ENCODE peak calls at places on chromosomes 11 and 22, in eight cellular contexts. U is uterus; T is SHP77 treated with DMSO at 0.1 percent for 48 hours; V is skeletal muscle cell; B is activated T-cell treated with anti-CD3 and anti-CD28 coated beads for 1 hour; N is stimulated activated CD8-positive, alpha-beta memory T cell treated with anti-CD3 and anti-CD28 coated beads, Interleukin-4, amount 100 ng/mL, for 4 hours; D is BJ; K is A172. R is an unnamed sample.

GRCh38 chr11:38143852-38144251 is 1545.8 kb upstream of the RAG2 start:
- DNase-seq in U (no peak), T (no peak), V (no peak), B (no peak), N (no peak), D (no peak), K (no peak), R (no peak)

GRCh38 chr22:37533995-37534394 is 14.8 kb upstream of the CARD10 start:
- DNase-seq in U (no peak), T (no peak), V (no peak), B (no peak), N (no peak), D (no peak), K (peak; percentile 57), R (peak; percentile 53)

GRCh38 chr11:16883179-16883578 is 131.0 kb downstream of the PLEKHA7 start:
- DNase-seq in U (no peak), T (no peak), V (no peak), B (no peak), N (no peak), D (no peak), K (peak; percentile 25), R (no peak)

GRCh38 chr11:128582496-128583366 is 4.6 kb downstream of the ETS1 start:
- DNase-seq in U (peak; percentile 38), T (no peak), V (peak; percentile 89), B (no peak), N (no peak), D (peak; percentile 83), K (peak; percentile 70), R (peak; percentile 73)

GRCh38 chr11:2750101-2750509 is 50.3 kb upstream of the KCNQ1OT1 start:
- DNase-seq in U (peak; percentile 13), T (no peak), V (no peak), B (no peak), N (no peak), D (no peak), K (no peak), R (no peak)

GRCh38 chr22:23743303-23743705 is 7.6 kb downstream of the ZNF70 start:
- DNase-seq in U (no peak), T (no peak), V (no peak), B (no peak), N (no peak), D (no peak), K (no peak), R (no peak)

GRCh38 chr22:40679249-40679963 is at the start of gene MCHR1:
- DNase-seq in U (no peak), T (no peak), V (no peak), B (no peak), N (no peak), D (no peak), K (no peak), R (no peak)

GRCh38 chr11:86444981-86445380 is 70.3 kb downstream of the CCDC81 start:
- DNase-seq in U (no peak), T (no peak), V (no peak), B (no peak), N (no peak), D (no peak), K (no peak), R (no peak)

GRCh38 chr11:114673661-114674060 is 4.7 kb upstream of the NXPE2 start:
- DNase-seq in U (no peak), T (no peak), V (no peak), B (no peak), N (no peak), D (no peak), K (no peak), R (no peak)

GRCh38 chr11:72789493-72790131 is 4.2 kb downstream of the STARD10 start:
- DNase-seq in U (no peak), T (no peak), V (peak; percentile 71), B (no peak), N (no peak), D (no peak), K (peak; percentile 85), R (no peak)

GRCh38 chr11:114133548-114134329 is 74.2 kb downstream of the ZBTB16 start:
- DNase-seq in U (peak; percentile 56), T (no peak), V (peak; percentile 66), B (no peak), N (no peak), D (no peak), K (no peak), R (no peak)

GRCh38 chr11:40401132-40401853 is 1058.2 kb downstream of the LRRC4C start:
- DNase-seq in U (no peak), T (no peak), V (no peak), B (no peak), N (no peak), D (no peak), K (no peak), R (no peak)

GRCh38 chr11:93519179-93519578 is 24.0 kb downstream of the SMCO4 start:
- DNase-seq in U (no peak), T (peak; percentile 39), V (no peak), B (no peak), N (no peak), D (no peak), K (no peak), R (no peak)

GRCh38 chr11:122808494-122808893 is 29.8 kb upstream of the CRTAM start:
- DNase-seq in U (peak; percentile 39), T (no peak), V (peak; percentile 57), B (no peak), N (no peak), D (no peak), K (no peak), R (no peak)

GRCh38 chr11:17831883-17832282 is 97.3 kb downstream of the KCNC1 start:
- DNase-seq in U (no peak), T (no peak), V (no peak), B (no peak), N (no peak), D (no peak), K (no peak), R (no peak)

GRCh38 chr11:71186861-71187260 is 65.5 kb downstream of the SHANK2 start:
- DNase-seq in U (no peak), T (no peak), V (no peak), B (no peak), N (no peak), D (no peak), K (no peak), R (no peak)

GRCh38 chr22:44975444-44976262 is 34.2 kb downstream of the PHF21B start:
- DNase-seq in U (peak; percentile 59), T (no peak), V (peak; percentile 24), B (peak; percentile 25), N (peak; percentile 2), D (peak; percentile 4), K (peak; percentile 61), R (peak; percentile 35)

GRCh38 chr11:19903620-19904069 is 191.0 kb downstream of the NAV2 start:
- DNase-seq in U (peak; percentile 63), T (no peak), V (peak; percentile 42), B (peak; percentile 19), N (no peak), D (no peak), K (peak; percentile 78), R (peak; percentile 35)

GRCh38 chr11:6099577-6099976 is 7.9 kb upstream of the OR56B4 start:
- DNase-seq in U (no peak), T (no peak), V (no peak), B (no peak), N (no peak), D (no peak), K (no peak), R (no peak)

GRCh38 chr11:82995754-82996398 is 75.8 kb downstream of the RAB30 start:
- DNase-seq in U (peak; percentile 39), T (no peak), V (peak; percentile 25), B (no peak), N (no peak), D (peak; percentile 45), K (peak; percentile 71), R (no peak)

GRCh38 chr11:2214527-2215229 is 43.1 kb upstream of the TH start:
- DNase-seq in U (no peak), T (no peak), V (no peak), B (no peak), N (no peak), D (no peak), K (no peak), R (no peak)

GRCh38 chr11:250740-251299 is 14.0 kb downstream of the PSMD13 start:
- DNase-seq in U (peak; percentile 46), T (no peak), V (peak; percentile 8), B (peak; percentile 77), N (peak; percentile 64), D (no peak), K (peak; percentile 40), R (no peak)

GRCh38 chr11:58330861-58331260 is 28.0 kb downstream of the OR5B17 start:
- DNase-seq in U (no peak), T (no peak), V (no peak), B (no peak), N (no peak), D (no peak), K (no peak), R (no peak)

GRCh38 chr11:35040221-35040942 is 98.6 kb upstream of the CD44 start:
- DNase-seq in U (no peak), T (no peak), V (peak; percentile 66), B (peak; percentile 42), N (no peak), D (no peak), K (peak; percentile 88), R (no peak)

R was measured in HS-5.